ENCODE peak calls at places on chromosomes 1 and 21, in four cellular contexts. L is K562, O is HepG2, T is SK-N-SH. E is an unnamed sample.

GRCh38 chr1:212413902-212414327 is 771 bp downstream of the PACC1 start:
- DNase-seq in T (peak), L (peak), O (no peak), E (no peak)

GRCh38 chr21:34883501-34884271 is 165.4 kb downstream of the RUNX1 start:
- DNase-seq in O (no peak), T (no peak), L (no peak), E (no peak)

GRCh38 chr21:34029724-34030528 is 43.5 kb upstream of the MRPS6 start:
- DNase-seq in T (peak), L (peak), O (peak), E (peak)

GRCh38 chr1:93552751-93553455 is 105.0 kb downstream of the FNBP1L start:
- DNase-seq in T (peak), L (peak), O (peak), E (no peak)

GRCh38 chr1:222643603-222643936 is 25.7 kb downstream of the MIA3 start:
- DNase-seq in L (peak), O (peak), T (no peak), E (no peak)

GRCh38 chr1:35857830-35858229 is 25.2 kb upstream of the AGO1 start:
- DNase-seq in L (peak), O (no peak), T (no peak), E (no peak)

GRCh38 chr1:143689781-143690180 is 282.0 kb downstream of the FAM72C start:
- DNase-seq in T (no peak), O (no peak), L (no peak), E (no peak)

GRCh38 chr1:30134466-30135217 is 588.7 kb downstream of the MATN1 start:
- DNase-seq in T (peak), O (no peak), L (no peak), E (no peak)

GRCh38 chr1:234970731-234971476 is 157.7 kb downstream of the TOMM20 start:
- DNase-seq in O (peak), L (no peak), T (peak), E (no peak)

GRCh38 chr1:59178339-59178744 is 118.6 kb upstream of the FGGY start:
- DNase-seq in O (no peak), T (no peak), L (no peak), E (no peak)

GRCh38 chr1:65063025-65063424 is 85.0 kb upstream of the AK4 start:
- DNase-seq in L (peak), O (peak), T (no peak), E (no peak)

GRCh38 chr1:66366618-66367017 is 167.3 kb upstream of the SGIP1 start:
- DNase-seq in L (no peak), O (no peak), T (no peak), E (no peak)

GRCh38 chr21:44953628-44954021 is 13.8 kb downstream of the SLX9 start:
- DNase-seq in O (no peak), L (no peak), T (no peak), E (no peak)

GRCh38 chr1:230256896-230257295 is 169.2 kb downstream of the PGBD5 start:
- DNase-seq in L (no peak), O (no peak), T (no peak), E (no peak)

GRCh38 chr1:176206006-176206960 is 803 bp downstream of the COP1 start:
- DNase-seq in O (peak), T (peak), L (peak), E (no peak)

GRCh38 chr1:229325873-229326502 is 16.9 kb downstream of the CCSAP start:
- DNase-seq in O (no peak), L (no peak), T (no peak), E (no peak)

GRCh38 chr21:45421071-45421845 is 16.3 kb downstream of the COL18A1 start:
- DNase-seq in L (no peak), O (no peak), T (peak), E (no peak)

GRCh38 chr1:66137235-66137634 is 344.5 kb downstream of the PDE4B start:
- DNase-seq in O (no peak), L (no peak), T (no peak), E (no peak)

GRCh38 chr1:37931493-37932158 is 15.2 kb downstream of the INPP5B start:
- DNase-seq in L (peak), O (peak), T (peak), E (peak)
- TF ChIP-seq POLR2AphosphoS5 in L (peak), O (no peak), T (peak), E (no peak)

DNA sequence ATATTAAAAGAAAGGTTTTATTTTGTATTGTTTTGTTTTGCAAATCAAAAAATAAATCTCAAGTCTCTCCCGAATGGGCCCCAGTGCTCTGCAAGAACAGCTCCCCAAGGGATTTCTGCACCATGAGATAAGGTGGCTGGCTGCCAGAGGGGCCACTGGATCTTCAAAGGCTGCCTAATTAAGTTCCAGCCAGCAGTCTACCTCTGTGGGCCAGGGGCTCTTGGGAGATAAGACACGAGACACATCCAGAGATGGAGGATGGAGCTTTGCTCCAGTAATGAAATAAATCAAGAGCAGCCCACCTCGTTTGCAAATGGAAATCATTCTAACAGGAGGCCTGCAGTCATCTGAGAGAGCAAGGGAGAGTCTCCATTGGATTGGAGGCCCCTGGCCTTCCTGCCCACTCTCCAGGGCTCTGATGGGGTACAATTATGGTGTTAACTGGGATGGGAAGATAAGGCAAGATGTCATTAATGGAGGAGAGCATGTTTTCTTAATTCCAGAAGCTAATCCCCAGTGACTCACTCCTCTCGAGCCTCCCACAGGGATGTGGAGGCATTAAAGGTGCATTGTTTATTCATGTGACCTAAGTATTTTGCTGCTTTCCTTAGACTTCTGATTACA is 155.2 kb upstream of the KAZN start:
- DNase-seq in O (no peak), L (peak), T (peak), E (no peak)
- TF ChIP-seq MXI1 in O (no peak), L (no peak), T (peak), E (no peak)

GRCh38 chr1:22271847-22272801 is 129.2 kb upstream of the WNT4 start:
- DNase-seq in O (no peak), T (no peak), L (no peak), E (no peak)

GRCh38 chr1:22266162-22266561 is 123.3 kb upstream of the WNT4 start:
- DNase-seq in O (no peak), L (no peak), T (no peak), E (no peak)

GRCh38 chr1:22267413-22268257 is 124.7 kb upstream of the WNT4 start:
- DNase-seq in T (no peak), O (no peak), L (no peak), E (no peak)

GRCh38 chr1:22264464-22265330 is 121.8 kb upstream of the WNT4 start:
- DNase-seq in O (no peak), L (no peak), T (no peak), E (no peak)

DNA sequence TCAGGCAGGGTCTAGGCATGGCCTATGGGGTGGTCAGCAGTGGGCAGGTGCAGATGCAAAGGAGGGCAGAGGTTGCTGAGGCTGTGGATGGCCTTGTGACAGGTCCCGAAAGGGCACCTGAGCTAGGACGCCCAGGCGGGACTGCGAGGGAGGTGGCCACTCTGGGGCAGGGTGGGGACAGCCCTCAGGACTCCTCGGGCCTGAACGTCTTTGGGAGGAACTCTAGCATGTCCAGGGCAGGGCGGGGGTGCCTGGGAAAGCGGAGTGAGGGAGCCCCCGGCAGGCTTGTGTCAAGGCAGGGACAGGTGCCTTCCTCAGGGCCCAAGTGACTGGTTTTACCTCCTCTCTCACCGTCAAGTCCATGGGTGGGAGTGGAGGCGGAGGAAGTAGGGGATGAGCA is 125.4 kb upstream of the WNT4 start:
- DNase-seq in L (no peak), O (no peak), T (no peak), E (no peak)
- TF ChIP-seq POLR2AphosphoS5 in L (no peak), O (no peak), T (no peak), E (no peak)

GRCh38 chr1:4959216-4959615 is 304.8 kb downstream of the AJAP1 start:
- DNase-seq in T (no peak), O (no peak), L (no peak), E (no peak)
- TF ChIP-seq MXI1 in T (no peak), O (no peak), L (no peak), E (no peak)

E was measured in GM12878.